ENCODE peak calls at places on chromosome 9, in ten cellular contexts. N is left ventricle myocardium superior; A is cardiac muscle cell; W is adipocyte; Y is LoVo; H is activated CD4-positive, alpha-beta T cell treated with anti-CD3 and anti-CD28 coated beads, Interleukin-2, amount 50 U/mL, for 1 hour; U is stimulated activated CD4-positive, alpha-beta T cell treated with anti-CD3 and anti-CD28 coated beads, Interleukin-15, amount 100 ng/mL, for 1 hour; E is activated CD8-positive, alpha-beta memory T cell treated with anti-CD3 and anti-CD28 coated beads for 4 hours; R is HTR-8/SVneo; X is myocyte. L is an unnamed sample.

GRCh38 chr9:131841765-131842318 is 102.0 kb upstream of the RAPGEF1 start:
- DNase-seq in N (no peak), A (no peak), W (no peak), Y (no peak), H (no peak), U (no peak), E (no peak), R (no peak), X (no peak), L (no peak)

GRCh38 chr9:20872340-20872977 is 159.0 kb downstream of the HACD4 start:
- DNase-seq in N (no peak), A (peak; percentile 87), W (peak; percentile 90), Y (no peak), H (no peak), U (no peak), E (no peak), R (no peak), X (peak; percentile 40), L (no peak)

GRCh38 chr9:86549434-86549833 is 195.2 kb upstream of the TUT7 start:
- DNase-seq in N (no peak), A (peak; percentile 53), W (peak; percentile 89), Y (no peak), H (no peak), U (no peak), E (no peak), R (no peak), X (peak; percentile 94), L (no peak)

GRCh38 chr9:137316012-137316981 is 14.2 kb upstream of the NRARP start:
- DNase-seq in N (peak; percentile 76), A (peak; percentile 56), W (peak; percentile 55), Y (peak; percentile 33), H (no peak), U (no peak), E (no peak), R (no peak), X (no peak), L (no peak)

GRCh38 chr9:29214162-29214520 is 1640.9 kb upstream of the C9orf72 start:
- DNase-seq in N (no peak), A (peak; percentile 1), W (no peak), Y (no peak), H (no peak), U (no peak), E (no peak), R (no peak), X (peak; percentile 9), L (no peak)

GRCh38 chr9:34559616-34560546 is 29.6 kb downstream of the CNTFR start:
- DNase-seq in N (peak; percentile 59), A (peak; percentile 84), W (peak; percentile 65), Y (peak; percentile 8), H (no peak), U (no peak), E (no peak), R (peak; percentile 26), X (peak; percentile 70), L (no peak)

GRCh38 chr9:23693374-23693773 is 132.7 kb downstream of the ELAVL2 start:
- DNase-seq in N (no peak), A (no peak), W (no peak), Y (no peak), H (no peak), U (no peak), E (no peak), R (no peak), X (no peak), L (no peak)

GRCh38 chr9:133972041-133972970 is 19.8 kb downstream of the VAV2 start:
- DNase-seq in N (peak; percentile 17), A (no peak), W (no peak), Y (peak; percentile 88), H (no peak), U (no peak), E (no peak), R (no peak), X (no peak), L (no peak)

GRCh38 chr9:134688661-134689319 is 47.2 kb downstream of the COL5A1 start:
- DNase-seq in N (peak; percentile 10), A (no peak), W (no peak), Y (no peak), H (no peak), U (no peak), E (no peak), R (no peak), X (no peak), L (no peak)

GRCh38 chr9:84140535-84141101 is 160.0 kb downstream of the RMI1 start:
- DNase-seq in N (peak; percentile 44), A (peak; percentile 40), W (peak; percentile 43), Y (no peak), H (no peak), U (no peak), E (no peak), R (no peak), X (no peak), L (peak; percentile 0)

GRCh38 chr9:123825337-123825736 is 104.6 kb downstream of the DENND1A start:
- DNase-seq in N (no peak), A (peak; percentile 25), W (peak; percentile 7), Y (no peak), H (no peak), U (no peak), E (no peak), R (no peak), X (peak; percentile 72), L (no peak)

GRCh38 chr9:120842685-120843485 is at the start of gene PSMD5:
- DNase-seq in N (peak; percentile 98), A (peak; percentile 99), W (peak; percentile 100), Y (peak; percentile 100), H (peak; percentile 93), U (peak; percentile 86), E (peak; percentile 93), R (peak; percentile 95), X (peak; percentile 99), L (peak; percentile 94)

GRCh38 chr9:103942652-103943051 is 151.5 kb upstream of the SMC2 start:
- DNase-seq in N (no peak), A (no peak), W (no peak), Y (no peak), H (no peak), U (no peak), E (no peak), R (no peak), X (no peak), L (no peak)

GRCh38 chr9:133171161-133171955 is 7.6 kb upstream of the GBGT1 start:
- DNase-seq in N (peak; percentile 19), A (no peak), W (no peak), Y (no peak), H (no peak), U (no peak), E (no peak), R (no peak), X (no peak), L (no peak)

L was measured in naive thymus-derived CD4-positive, alpha-beta T cell.